ENCODE peak calls at places on chromosomes 5 and 9, in nine cellular contexts. H is dorsolateral prefrontal cortex, F is heart right ventricle, M is lung, U is left lung, K is mammary epithelial cell, X is adrenal gland, J is stomach, R is esophagus muscularis mucosa. C is an unnamed sample. For H3K27me3, the result is how much of the 10 kb centered on the place peaks cover.

GRCh38 chr5:172096184-172096941 is 89.9 kb upstream of the FBXW11 start:
- DNase-seq in H (peak), F (no peak), M (no peak), U (no peak), K (no peak), X (no peak), J (no peak), R (no peak), C (no peak)

GRCh38 chr5:120446068-120446492 is 18.0 kb upstream of the PRR16 start:
- DNase-seq in H (no peak), F (no peak), M (no peak), U (no peak), K (peak), X (no peak), J (no peak), R (no peak), C (no peak)

GRCh38 chr5:16976625-16977008 is 40.5 kb upstream of the MYO10 start:
- DNase-seq in H (no peak), F (no peak), M (no peak), U (no peak), K (no peak), X (no peak), J (no peak), R (no peak), C (no peak)

GRCh38 chr5:172428224-172429166 is 25.8 kb downstream of the SH3PXD2B start:
- DNase-seq in H (no peak), F (no peak), M (no peak), U (no peak), K (no peak), X (no peak), J (no peak), R (no peak), C (no peak)

GRCh38 chr9:131028931-131029573 is 20.1 kb downstream of the LAMC3 start:
- DNase-seq in H (no peak), F (no peak), M (no peak), U (peak), K (no peak), X (no peak), J (no peak), R (no peak), C (no peak)

GRCh38 chr9:123834907-123835562 is 94.9 kb downstream of the DENND1A start:
- DNase-seq in H (no peak), F (no peak), M (no peak), U (no peak), K (no peak), X (no peak), J (no peak), R (no peak), C (no peak)

GRCh38 chr5:145574889-145575573 is 260.1 kb downstream of the PRELID2 start:
- DNase-seq in H (no peak), F (no peak), M (no peak), U (no peak), K (no peak), X (no peak), J (no peak), R (no peak), C (no peak)

GRCh38 chr5:176178789-176179188 is 59.4 kb upstream of the SIMC1 start:
- DNase-seq in H (no peak), F (no peak), M (no peak), U (no peak), K (no peak), X (no peak), J (no peak), R (no peak), C (no peak)

GRCh38 chr9:99823392-99824377 is 2.0 kb downstream of the NR4A3 start:
- DNase-seq in H (peak), F (peak), M (peak), U (peak), K (peak), X (peak), J (peak), R (peak), C (peak)

GRCh38 chr5:56075361-56075760 is 80.6 kb upstream of the IL6ST start:
- DNase-seq in H (no peak), F (peak), M (no peak), U (no peak), K (no peak), X (no peak), J (no peak), R (peak), C (no peak)

GRCh38 chr5:16787278-16787677 is 148.8 kb downstream of the MYO10 start:
- DNase-seq in H (no peak), F (no peak), M (no peak), U (no peak), K (no peak), X (no peak), J (peak), R (no peak), C (peak)

GRCh38 chr9:23587433-23587832 is 238.6 kb downstream of the ELAVL2 start:
- DNase-seq in H (peak), F (peak), M (peak), U (no peak), K (no peak), X (peak), J (peak), R (no peak), C (peak)

DNA sequence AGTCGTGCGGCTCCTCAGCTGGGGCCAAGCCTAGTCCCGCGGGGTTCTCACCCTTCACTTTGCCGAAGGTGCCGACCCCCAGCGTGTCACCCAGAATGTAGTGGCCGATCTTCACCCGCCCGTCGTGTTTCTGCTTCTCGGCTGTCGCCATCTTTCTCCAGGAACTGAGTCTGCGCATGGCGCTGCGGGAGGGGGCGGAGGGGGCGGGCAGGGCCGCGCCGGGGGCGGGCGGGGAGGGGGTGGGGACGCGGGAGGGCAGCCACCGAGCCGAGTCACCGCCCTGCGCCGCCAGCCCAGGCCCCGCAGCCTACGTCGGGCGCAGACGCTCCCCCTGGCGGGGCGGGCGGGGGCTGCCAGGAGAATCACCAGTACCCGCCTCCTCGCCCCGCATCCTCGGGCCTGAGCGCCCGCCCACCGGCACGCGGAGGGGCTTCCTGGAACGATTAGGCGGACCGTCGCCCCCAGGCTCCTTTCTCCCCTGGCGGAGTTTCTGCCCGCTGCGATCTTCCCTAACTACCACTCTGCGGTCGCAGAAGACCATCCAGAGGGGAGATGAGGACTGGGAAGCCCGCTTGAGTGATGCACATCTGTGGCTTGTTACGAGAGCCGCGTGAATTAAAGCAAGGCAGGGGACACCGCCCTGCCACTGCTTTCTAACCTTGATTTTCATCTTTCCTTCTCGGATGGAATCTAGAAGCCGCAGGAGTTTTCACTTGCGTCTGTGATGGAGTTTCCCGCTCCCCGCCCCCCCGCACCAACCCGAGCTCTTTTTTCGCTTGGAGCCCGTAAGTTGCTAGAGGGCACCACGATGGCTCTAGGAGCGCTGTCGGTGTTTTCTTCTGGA is at the start of gene PRKAA1:
- DNase-seq in H (peak), F (peak), M (peak), U (peak), K (peak), X (peak), J (peak), R (peak), C (peak)
- TF ChIP-seq CTCF in H (peak), F (peak), M (peak), U (peak), K (peak), X (no peak), J (peak), R (peak), C (peak)

GRCh38 chr5:3709058-3709723 is 113.6 kb downstream of the IRX1 start:
- DNase-seq in H (no peak), F (no peak), M (no peak), U (no peak), K (no peak), X (no peak), J (no peak), R (peak), C (no peak)

GRCh38 chr5:3709724-3710348 is 114.2 kb downstream of the IRX1 start:
- DNase-seq in H (no peak), F (no peak), M (no peak), U (no peak), K (no peak), X (no peak), J (no peak), R (no peak), C (no peak)

DNA sequence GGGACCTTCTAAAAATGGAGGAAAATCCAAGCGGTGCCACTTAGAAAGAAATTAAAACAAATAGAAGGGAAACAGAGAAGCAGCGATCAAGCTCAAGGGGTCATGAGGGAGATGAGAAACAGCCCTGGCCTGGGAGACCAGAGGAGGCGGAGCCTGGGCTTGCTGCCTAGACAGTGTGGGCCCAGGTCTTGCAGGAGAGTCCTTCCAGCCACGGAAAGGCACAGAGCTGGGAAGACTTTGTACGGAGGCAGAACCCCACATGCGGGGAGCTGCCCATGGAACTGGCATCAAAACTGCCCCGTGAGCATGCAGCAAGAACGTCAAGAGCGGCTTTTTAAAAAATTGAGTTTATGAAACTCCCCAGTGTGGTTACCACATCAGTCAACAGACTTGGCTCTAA is 119.4 kb downstream of the IRX1 start:
- DNase-seq in H (no peak), F (peak), M (no peak), U (no peak), K (no peak), X (no peak), J (no peak), R (peak), C (no peak)
- H3K27me3 ChIP-seq in H (under half), F (under half), M (under half), U (under half), K (under half), X (under half), J (under half), R (under half), C (under half)

GRCh38 chr9:108070861-108071260 is 581.3 kb upstream of the KLF4 start:
- DNase-seq in H (no peak), F (no peak), M (no peak), U (no peak), K (no peak), X (no peak), J (no peak), R (no peak), C (no peak)

GRCh38 chr9:108072740-108073139 is 583.2 kb upstream of the KLF4 start:
- DNase-seq in H (no peak), F (no peak), M (no peak), U (no peak), K (no peak), X (no peak), J (no peak), R (no peak), C (no peak)

GRCh38 chr9:108074900-108075299 is 585.3 kb upstream of the KLF4 start:
- DNase-seq in H (no peak), F (no peak), M (no peak), U (no peak), K (no peak), X (no peak), J (no peak), R (no peak), C (no peak)

GRCh38 chr9:108078823-108079222 is 589.3 kb upstream of the KLF4 start:
- DNase-seq in H (no peak), F (no peak), M (no peak), U (no peak), K (no peak), X (no peak), J (no peak), R (no peak), C (no peak)

DNA sequence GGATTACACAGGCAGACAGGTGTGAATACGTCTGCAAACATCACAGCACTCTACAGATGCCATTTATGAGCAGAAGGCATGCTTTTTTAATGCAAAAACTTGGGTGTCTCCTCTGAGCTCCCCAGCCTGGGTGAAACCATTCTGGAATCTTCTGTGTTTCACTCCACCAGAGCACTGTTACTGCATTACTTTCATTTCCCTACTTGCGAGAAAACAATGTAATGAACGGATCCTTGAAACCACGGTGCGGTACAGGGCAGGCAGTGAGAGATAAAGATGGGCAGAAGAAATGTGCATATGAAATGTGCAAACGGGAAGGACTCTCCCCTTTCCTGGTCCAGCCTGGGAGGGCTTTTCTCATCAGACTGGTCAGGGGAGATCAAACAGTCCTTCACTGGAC is 584.3 kb upstream of the KLF4 start:
- DNase-seq in H (no peak), F (no peak), M (no peak), U (no peak), K (no peak), X (no peak), J (no peak), R (no peak), C (no peak)
- H3K4me3 ChIP-seq in H (no peak), F (no peak), M (no peak), U (no peak), K (no peak), X (no peak), J (no peak), R (no peak), C (no peak)

DNA sequence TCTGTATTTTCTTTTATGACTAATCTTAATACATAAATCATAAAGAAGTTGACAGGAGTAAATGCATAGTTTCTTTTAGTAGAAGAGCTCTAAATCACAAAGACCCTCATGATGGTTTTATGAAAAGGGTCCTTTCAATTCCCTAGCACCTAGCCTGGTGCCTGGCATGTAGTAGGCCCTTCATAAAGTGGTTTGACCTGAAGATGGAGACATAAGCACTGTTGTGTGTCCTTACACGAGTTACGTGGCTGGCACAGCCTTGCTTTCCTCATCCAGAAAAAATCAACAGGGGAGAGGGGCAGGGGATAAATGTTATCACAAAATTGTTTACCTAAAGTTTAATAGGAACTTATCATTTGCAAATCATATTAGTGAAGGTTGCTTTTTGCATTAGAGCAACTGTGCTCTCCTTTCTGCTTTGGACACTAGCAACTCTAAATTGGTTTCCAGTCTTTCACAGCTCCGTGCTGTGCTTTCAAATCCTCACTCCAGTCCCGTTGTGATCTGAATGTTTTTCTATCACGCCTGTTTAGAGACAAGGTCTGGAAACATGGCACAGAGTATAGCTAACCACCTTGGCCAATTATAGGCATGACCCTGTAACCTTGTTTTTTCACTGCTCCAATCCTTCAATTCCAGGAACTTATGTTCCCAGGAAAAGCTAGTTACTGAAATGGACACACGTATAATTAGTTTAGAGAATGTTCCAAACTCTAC is 55.7 kb downstream of the ARL15 start:
- DNase-seq in H (no peak), F (no peak), M (no peak), U (no peak), K (no peak), X (peak), J (no peak), R (peak), C (no peak)
- TF ChIP-seq CTCF in H (no peak), F (peak), M (peak), U (no peak), K (peak), X (no peak), J (no peak), R (peak), C (no peak)

DNA sequence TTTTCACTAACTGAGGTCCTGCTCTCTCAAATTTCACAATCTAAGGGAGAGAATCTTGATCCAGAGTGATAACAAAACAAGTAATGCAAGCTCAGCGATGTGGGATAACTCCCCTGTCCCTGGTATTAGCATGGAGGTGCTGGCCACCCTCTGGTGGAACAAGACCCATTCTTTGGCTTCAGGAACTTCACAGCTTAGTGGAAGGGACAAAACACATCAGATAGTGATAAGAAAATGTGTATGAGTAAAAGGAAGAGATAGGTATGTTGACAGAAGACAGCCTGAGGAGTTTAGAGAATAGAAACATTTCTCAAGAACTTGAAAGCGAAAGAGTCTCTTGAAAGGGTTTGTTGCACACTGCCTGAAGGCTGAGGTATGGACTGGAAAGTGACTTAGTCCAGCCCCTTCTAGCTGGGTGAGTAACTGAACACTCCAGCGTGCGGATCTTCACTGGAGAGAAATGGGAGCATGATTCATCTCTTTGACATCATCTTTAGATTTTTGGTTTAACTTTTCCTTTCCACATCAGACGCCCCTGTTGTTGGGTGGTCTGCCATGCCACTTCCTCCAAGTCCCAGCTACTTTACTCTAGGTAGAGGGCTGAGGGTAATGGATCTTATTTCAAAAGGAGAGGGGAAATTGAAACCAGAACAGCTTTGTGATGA is 25.4 kb upstream of the ZSWIM6 start:
- DNase-seq in H (no peak), F (no peak), M (no peak), U (no peak), K (no peak), X (no peak), J (no peak), R (no peak), C (no peak)
- H3K27me3 ChIP-seq in H (under half), F (under half), M (under half), U (under half), K (under half), X (under half), J (under half), R (under half), C (under half)

GRCh38 chr5:137867664-137868063 is at the start of gene MYOT:
- DNase-seq in H (no peak), F (no peak), M (no peak), U (no peak), K (no peak), X (no peak), J (no peak), R (no peak), C (no peak)
- H3K4me3 ChIP-seq in H (peak), F (no peak), M (no peak), U (no peak), K (no peak), X (no peak), J (no peak), R (no peak), C (no peak)

C was measured in pancreas.